ENCODE peak calls at places on chromosome 22, in four cellular contexts. P is psoas muscle, V is stomach, M is IMR-90. J is an unnamed sample.

GRCh38 chr22:48972979-48973693 is 854.5 kb downstream of the BRD1 start:
- DNase-seq in P (no peak), V (no peak), M (no peak), J (peak)

GRCh38 chr22:31950226-31950625 is 5.9 kb downstream of the YWHAH start:
- DNase-seq in P (no peak), V (no peak), M (no peak), J (no peak)

GRCh38 chr22:42468841-42469240 is 36.6 kb upstream of the NFAM1 start:
- DNase-seq in P (no peak), V (no peak), M (peak), J (no peak)

GRCh38 chr22:33020721-33021120 is 37.5 kb downstream of the SYN3 start:
- DNase-seq in P (no peak), V (no peak), M (no peak), J (no peak)

GRCh38 chr22:45575607-45576272 is 73.1 kb downstream of the FBLN1 start:
- DNase-seq in P (no peak), V (no peak), M (no peak), J (no peak)

GRCh38 chr22:16776088-16776487 is 49.1 kb downstream of the XKR3 start:
- DNase-seq in P (no peak), V (no peak), M (no peak), J (no peak)

GRCh38 chr22:24402460-24403192 is 24.8 kb upstream of the ADORA2A start:
- DNase-seq in P (peak), V (peak), M (peak), J (peak)

GRCh38 chr22:23036684-23037428 is 33.5 kb upstream of the GNAZ start:
- DNase-seq in P (no peak), V (no peak), M (peak), J (no peak)

GRCh38 chr22:23137905-23138520 is 3.8 kb downstream of the RSPH14 start:
- DNase-seq in P (no peak), V (no peak), M (no peak), J (no peak)

GRCh38 chr22:27382947-27383346 is 418.6 kb downstream of the MN1 start:
- DNase-seq in P (no peak), V (no peak), M (no peak), J (peak)

DNA sequence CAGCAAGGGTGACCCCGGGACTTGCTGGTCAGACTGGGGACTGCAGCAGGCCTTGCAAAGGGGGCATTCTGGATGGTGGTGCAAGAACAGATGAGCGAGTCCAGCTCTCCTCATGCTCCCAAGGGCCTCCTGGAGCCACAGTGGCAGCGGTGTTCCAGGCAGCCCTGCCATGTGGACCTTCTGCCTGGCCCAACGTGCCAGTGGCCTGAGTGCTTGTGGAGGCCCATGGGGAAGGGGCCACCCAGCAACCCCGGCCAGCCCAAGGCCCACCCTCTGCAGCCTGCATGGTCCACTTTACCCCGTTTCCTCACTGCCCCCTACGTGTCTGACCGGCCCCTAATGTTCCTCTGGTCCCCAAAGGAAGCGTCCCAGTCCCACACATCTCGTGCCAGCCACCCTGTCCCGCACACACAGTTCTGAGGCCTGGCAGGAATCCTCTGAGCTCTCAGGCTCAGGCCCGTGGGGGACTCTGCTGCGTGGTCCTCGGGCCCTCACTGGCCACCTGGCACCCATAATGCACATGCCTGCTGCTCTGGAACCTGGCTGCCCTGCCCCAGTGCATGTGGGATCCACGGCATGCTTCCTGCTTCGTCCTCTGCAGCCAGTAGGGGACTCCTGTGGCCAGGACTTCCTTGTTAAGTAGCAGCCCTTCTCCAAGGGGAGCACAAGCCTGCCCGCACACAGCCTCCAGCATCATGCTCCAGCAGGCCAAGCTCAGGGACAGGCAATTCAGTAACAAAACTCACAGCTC is 85.5 kb downstream of the DGCR2 start:
- DNase-seq in P (no peak), V (no peak), M (peak), J (no peak)
- TF ChIP-seq CTCF in P (no peak), V (no peak), M (no peak), J (no peak)

GRCh38 chr22:37253164-37253660 is 9.1 kb upstream of the RAC2 start:
- DNase-seq in P (no peak), V (no peak), M (no peak), J (no peak)
- TF ChIP-seq CTCF in P (no peak), V (no peak), M (peak), J (no peak)

DNA sequence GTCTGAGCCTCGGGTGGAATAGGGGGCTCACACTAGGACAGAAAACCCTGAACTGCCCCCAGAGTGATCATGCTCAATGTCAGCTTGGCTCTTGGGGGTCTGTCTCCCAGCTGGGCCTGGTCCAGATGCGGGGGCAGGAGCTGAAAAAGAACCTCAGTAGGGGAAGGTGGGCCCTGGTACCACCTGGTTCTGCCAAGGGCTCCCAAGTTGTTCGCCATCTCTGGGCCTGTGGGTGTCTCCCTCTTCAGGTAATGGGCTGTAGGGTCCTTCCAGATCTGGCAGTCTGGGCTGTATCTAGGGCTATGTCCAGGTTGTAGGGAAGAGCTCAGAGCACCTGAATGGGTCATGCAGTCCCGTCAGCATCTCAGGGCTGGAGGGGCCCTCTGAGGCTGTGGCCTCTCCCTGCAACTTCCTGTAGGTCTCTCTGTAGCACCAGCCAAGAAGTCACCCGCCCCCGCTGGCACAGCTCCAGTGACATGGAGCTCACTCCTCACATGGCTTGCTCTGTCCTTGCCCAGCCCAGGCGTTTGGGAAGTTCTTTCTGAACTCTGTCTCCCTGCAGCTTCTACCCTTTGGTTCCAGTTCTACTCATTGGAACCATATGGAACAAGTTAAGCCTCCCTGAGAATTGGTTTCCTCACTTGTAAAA is 33.0 kb upstream of the SOX10 start:
- DNase-seq in P (peak), V (peak), M (peak), J (no peak)
- TF ChIP-seq CTCF in P (no peak), V (no peak), M (no peak), J (no peak)

DNA sequence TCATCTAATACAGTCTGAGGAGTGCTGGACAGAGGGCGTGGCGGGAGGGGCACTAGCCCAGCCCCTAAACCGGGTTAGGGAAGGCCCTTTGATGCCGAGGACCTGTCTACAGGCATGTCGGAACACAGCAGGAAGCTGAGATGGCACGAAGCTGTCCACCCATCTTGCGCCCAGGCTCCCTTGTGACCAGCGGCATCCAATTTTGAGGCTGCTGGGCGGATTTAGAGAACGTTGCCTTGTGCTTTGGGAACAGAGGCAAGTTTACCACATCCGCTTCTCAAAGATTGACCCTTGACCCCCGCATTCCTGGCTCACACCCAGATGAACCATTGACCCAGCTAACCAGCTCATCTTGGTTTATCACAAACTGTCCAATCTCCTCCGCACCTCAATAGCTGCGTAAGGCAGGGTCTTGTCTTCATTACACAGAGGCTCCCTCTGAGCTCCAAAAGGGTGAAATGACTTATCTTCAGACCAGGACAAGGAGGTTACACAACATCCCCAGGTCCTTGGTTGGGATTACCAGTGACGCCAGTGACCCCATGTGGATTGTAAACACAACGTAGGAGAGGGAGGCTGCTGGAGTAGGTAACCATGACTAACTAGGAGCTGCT is 4.5 kb downstream of the FAM83F start:
- DNase-seq in P (no peak), V (no peak), M (peak), J (no peak)
- TF ChIP-seq CTCF in P (no peak), V (no peak), M (peak), J (no peak)

DNA sequence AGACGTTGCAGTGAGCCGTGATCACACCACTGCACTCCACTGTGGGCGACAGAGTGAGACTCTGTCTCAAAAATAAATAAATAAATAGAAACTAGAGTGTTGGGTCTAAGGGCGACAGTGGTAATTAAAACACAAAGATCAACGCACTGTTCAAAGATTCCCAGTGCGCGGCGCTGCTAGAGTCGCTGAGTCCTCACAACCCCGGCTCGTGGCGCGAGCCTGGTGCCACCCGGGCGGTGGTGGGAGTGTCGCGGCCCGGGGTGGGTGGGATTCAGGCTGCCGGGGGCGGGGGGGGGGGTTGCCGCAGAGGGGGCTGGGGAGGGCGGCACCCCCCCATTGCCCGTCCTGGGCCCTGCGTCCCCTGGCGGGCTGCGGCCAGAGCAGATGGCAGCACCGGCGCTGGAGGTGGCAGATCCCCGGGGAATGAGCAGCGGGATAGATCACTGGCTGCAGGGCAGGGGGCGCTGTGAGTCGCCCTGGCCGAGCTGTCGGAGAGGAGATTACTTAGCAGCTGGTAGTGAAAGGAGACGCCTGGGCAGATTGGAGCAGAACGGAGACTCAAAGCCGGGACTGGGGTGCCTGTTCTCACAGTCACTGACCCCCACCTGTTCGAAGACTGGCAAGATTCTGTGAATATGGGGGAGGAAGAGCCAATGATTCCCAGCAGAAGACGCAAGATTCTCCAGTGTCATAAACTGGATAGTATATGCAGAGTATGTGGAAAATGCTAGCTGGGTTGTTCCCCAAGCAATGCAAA is 30.2 kb upstream of the APOBEC3A start:
- DNase-seq in P (peak), V (peak), M (peak), J (peak)
- TF ChIP-seq CTCF in P (peak), V (peak), M (peak), J (peak)

DNA sequence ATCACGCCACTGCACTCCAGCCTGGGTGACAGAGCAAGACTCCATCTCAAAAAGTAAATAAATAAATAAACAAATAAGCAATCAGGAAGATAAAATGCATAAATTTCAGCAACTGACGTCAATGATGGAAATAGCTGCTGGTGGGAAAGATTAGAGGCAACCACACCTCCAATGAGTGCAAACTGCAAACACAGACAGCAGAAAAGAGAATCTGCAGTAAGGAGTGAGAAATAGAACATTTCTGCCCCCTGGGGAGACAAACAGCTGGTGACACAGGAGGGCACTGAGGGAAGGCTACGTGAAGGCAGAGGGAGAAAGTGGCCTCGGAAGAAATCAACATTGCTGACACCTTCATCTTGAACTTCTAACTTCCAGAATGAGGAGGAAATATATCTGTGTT is 6.5 kb downstream of the PI4KA start:
- DNase-seq in P (no peak), V (no peak), M (no peak), J (no peak)
- TF ChIP-seq CTCF in P (no peak), V (no peak), M (no peak), J (no peak)

GRCh38 chr22:43945632-43946390 is 9.4 kb upstream of the SAMM50 start:
- DNase-seq in P (peak), V (peak), M (peak), J (no peak)
- TF ChIP-seq CTCF in P (peak), V (peak), M (peak), J (peak)